ENCODE peak calls at places on chromosomes 12 and 14, in nine cellular contexts. One of them, this sample, is unnamed.

GRCh38 chr12:89513544-89513943 is 11.1 kb downstream of the GALNT4 start:
- DNase-seq in neural crest cell: no peak
- DNase-seq in prostate gland: no peak
- DNase-seq in epithelial cell of esophagus: no peak
- DNase-seq in A673: peak
- DNase-seq in GM20000: no peak
- DNase-seq in CD8-positive, alpha-beta T cell: no peak
- DNase-seq in MCF 10A: no peak
- DNase-seq in body of pancreas: no peak
- DNase-seq in this sample: no peak

GRCh38 chr12:75704664-75705063 is 193.3 kb upstream of the KRR1 start:
- DNase-seq in GM20000: no peak
- DNase-seq in epithelial cell of esophagus: no peak
- DNase-seq in prostate gland: no peak
- DNase-seq in neural crest cell: no peak
- DNase-seq in body of pancreas: no peak
- DNase-seq in A673: no peak
- DNase-seq in CD8-positive, alpha-beta T cell: no peak
- DNase-seq in MCF 10A: no peak
- DNase-seq in this sample: no peak

GRCh38 chr12:15982071-15982470 is 70.9 kb downstream of the DERA start:
- DNase-seq in CD8-positive, alpha-beta T cell: no peak
- DNase-seq in epithelial cell of esophagus: no peak
- DNase-seq in neural crest cell: no peak
- DNase-seq in body of pancreas: no peak
- DNase-seq in GM20000: no peak
- DNase-seq in MCF 10A: no peak
- DNase-seq in A673: peak
- DNase-seq in prostate gland: no peak
- DNase-seq in this sample: no peak

GRCh38 chr12:58814036-58814435 is 106.3 kb downstream of the LRIG3 start:
- DNase-seq in prostate gland: no peak
- DNase-seq in MCF 10A: no peak
- DNase-seq in GM20000: no peak
- DNase-seq in body of pancreas: no peak
- DNase-seq in CD8-positive, alpha-beta T cell: no peak
- DNase-seq in A673: no peak
- DNase-seq in epithelial cell of esophagus: no peak
- DNase-seq in neural crest cell: no peak
- DNase-seq in this sample: no peak

GRCh38 chr12:16347391-16348298 is at the start of gene MGST1:
- DNase-seq in A673: peak
- DNase-seq in body of pancreas: peak
- DNase-seq in epithelial cell of esophagus: peak
- DNase-seq in GM20000: peak
- DNase-seq in neural crest cell: peak
- DNase-seq in MCF 10A: peak
- DNase-seq in prostate gland: peak
- DNase-seq in CD8-positive, alpha-beta T cell: no peak
- DNase-seq in this sample: peak

GRCh38 chr12:47769234-47770085 is 3.6 kb upstream of the SLC48A1 start:
- DNase-seq in MCF 10A: no peak
- DNase-seq in neural crest cell: no peak
- DNase-seq in CD8-positive, alpha-beta T cell: no peak
- DNase-seq in GM20000: no peak
- DNase-seq in A673: no peak
- DNase-seq in epithelial cell of esophagus: no peak
- DNase-seq in body of pancreas: no peak
- DNase-seq in prostate gland: no peak
- DNase-seq in this sample: no peak

GRCh38 chr14:95545769-95546168 is 10.9 kb downstream of the GLRX5 start:
- DNase-seq in A673: peak
- DNase-seq in MCF 10A: peak
- DNase-seq in body of pancreas: no peak
- DNase-seq in neural crest cell: no peak
- DNase-seq in CD8-positive, alpha-beta T cell: no peak
- DNase-seq in GM20000: no peak
- DNase-seq in epithelial cell of esophagus: peak
- DNase-seq in prostate gland: no peak
- DNase-seq in this sample: no peak

GRCh38 chr12:94202245-94203180 is 54.1 kb downstream of the PLXNC1 start:
- DNase-seq in prostate gland: peak
- DNase-seq in GM20000: no peak
- DNase-seq in epithelial cell of esophagus: peak
- DNase-seq in body of pancreas: no peak
- DNase-seq in CD8-positive, alpha-beta T cell: no peak
- DNase-seq in neural crest cell: no peak
- DNase-seq in A673: no peak
- DNase-seq in MCF 10A: peak
- DNase-seq in this sample: no peak

GRCh38 chr14:70888681-70889175 is 18.5 kb upstream of the PCNX1 start:
- DNase-seq in CD8-positive, alpha-beta T cell: no peak
- DNase-seq in A673: peak
- DNase-seq in body of pancreas: no peak
- DNase-seq in neural crest cell: no peak
- DNase-seq in prostate gland: no peak
- DNase-seq in GM20000: no peak
- DNase-seq in epithelial cell of esophagus: peak
- DNase-seq in MCF 10A: peak
- DNase-seq in this sample: no peak

GRCh38 chr12:108696111-108696995 is 35.0 kb downstream of the CORO1C start:
- DNase-seq in CD8-positive, alpha-beta T cell: no peak
- DNase-seq in MCF 10A: peak
- DNase-seq in prostate gland: peak
- DNase-seq in epithelial cell of esophagus: peak
- DNase-seq in neural crest cell: no peak
- DNase-seq in GM20000: no peak
- DNase-seq in body of pancreas: no peak
- DNase-seq in A673: no peak
- DNase-seq in this sample: no peak

GRCh38 chr12:107992870-107993451 is 136.1 kb upstream of the WSCD2 start:
- DNase-seq in neural crest cell: peak
- DNase-seq in body of pancreas: peak
- DNase-seq in prostate gland: no peak
- DNase-seq in MCF 10A: peak
- DNase-seq in GM20000: peak
- DNase-seq in A673: peak
- DNase-seq in CD8-positive, alpha-beta T cell: no peak
- DNase-seq in epithelial cell of esophagus: peak
- DNase-seq in this sample: peak

GRCh38 chr14:28671425-28671824 is 95.2 kb upstream of the FOXG1 start:
- DNase-seq in body of pancreas: no peak
- DNase-seq in CD8-positive, alpha-beta T cell: no peak
- DNase-seq in A673: peak
- DNase-seq in epithelial cell of esophagus: peak
- DNase-seq in GM20000: no peak
- DNase-seq in MCF 10A: peak
- DNase-seq in prostate gland: no peak
- DNase-seq in neural crest cell: no peak
- DNase-seq in this sample: no peak

GRCh38 chr14:81681466-81681865 is 147.8 kb upstream of the SEL1L start:
- DNase-seq in neural crest cell: no peak
- DNase-seq in epithelial cell of esophagus: no peak
- DNase-seq in A673: no peak
- DNase-seq in CD8-positive, alpha-beta T cell: no peak
- DNase-seq in prostate gland: no peak
- DNase-seq in MCF 10A: no peak
- DNase-seq in GM20000: no peak
- DNase-seq in body of pancreas: no peak
- DNase-seq in this sample: no peak

GRCh38 chr14:92459479-92460421 is 53.8 kb upstream of the RIN3 start:
- DNase-seq in body of pancreas: no peak
- DNase-seq in prostate gland: no peak
- DNase-seq in neural crest cell: no peak
- DNase-seq in epithelial cell of esophagus: no peak
- DNase-seq in CD8-positive, alpha-beta T cell: no peak
- DNase-seq in MCF 10A: no peak
- DNase-seq in GM20000: no peak
- DNase-seq in A673: no peak
- DNase-seq in this sample: no peak
- TF ChIP-seq CTCF in body of pancreas: no peak
- TF ChIP-seq CTCF in prostate gland: no peak
- TF ChIP-seq CTCF in neural crest cell: no peak
- TF ChIP-seq CTCF in epithelial cell of esophagus: peak
- TF ChIP-seq CTCF in CD8-positive, alpha-beta T cell: no peak
- TF ChIP-seq CTCF in MCF 10A: no peak
- TF ChIP-seq CTCF in GM20000: no peak
- TF ChIP-seq CTCF in A673: no peak
- TF ChIP-seq CTCF in this sample: no peak

DNA sequence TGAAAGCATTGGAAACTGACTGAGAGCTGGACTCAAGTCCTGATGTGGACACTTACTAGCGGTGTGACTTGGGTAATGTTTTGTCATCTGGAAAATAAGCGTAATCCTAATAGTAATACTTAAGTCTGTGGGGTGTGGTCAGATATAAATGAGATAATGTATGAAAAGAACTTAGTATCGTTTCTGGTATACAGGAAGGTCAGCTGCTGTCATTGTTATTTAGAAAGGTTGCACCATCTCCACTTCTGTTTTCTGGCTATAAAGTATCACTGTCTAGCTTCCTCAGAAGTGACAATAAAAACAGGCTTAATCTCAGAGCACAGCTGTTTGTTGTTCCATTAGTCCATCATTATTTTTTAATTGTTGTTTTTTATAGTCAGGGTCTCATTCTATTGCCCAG is 34.1 kb upstream of the TUBA1C start:
- DNase-seq in prostate gland: no peak
- DNase-seq in A673: no peak
- DNase-seq in CD8-positive, alpha-beta T cell: no peak
- DNase-seq in body of pancreas: no peak
- DNase-seq in GM20000: no peak
- DNase-seq in MCF 10A: no peak
- DNase-seq in neural crest cell: no peak
- DNase-seq in epithelial cell of esophagus: no peak
- DNase-seq in this sample: no peak
- TF ChIP-seq CTCF in prostate gland: no peak
- TF ChIP-seq CTCF in A673: no peak
- TF ChIP-seq CTCF in CD8-positive, alpha-beta T cell: no peak
- TF ChIP-seq CTCF in body of pancreas: no peak
- TF ChIP-seq CTCF in GM20000: no peak
- TF ChIP-seq CTCF in MCF 10A: no peak
- TF ChIP-seq CTCF in neural crest cell: no peak
- TF ChIP-seq CTCF in epithelial cell of esophagus: no peak
- TF ChIP-seq CTCF in this sample: no peak

GRCh38 chr12:116532986-116533342 is 26.2 kb upstream of the MAP1LC3B2 start:
- DNase-seq in prostate gland: no peak
- DNase-seq in MCF 10A: no peak
- DNase-seq in CD8-positive, alpha-beta T cell: no peak
- DNase-seq in epithelial cell of esophagus: no peak
- DNase-seq in body of pancreas: no peak
- DNase-seq in A673: no peak
- DNase-seq in neural crest cell: no peak
- DNase-seq in GM20000: no peak
- DNase-seq in this sample: no peak

GRCh38 chr12:116533343-116534248 is 25.6 kb upstream of the MAP1LC3B2 start:
- DNase-seq in epithelial cell of esophagus: peak
- DNase-seq in MCF 10A: peak
- DNase-seq in body of pancreas: peak
- DNase-seq in GM20000: peak
- DNase-seq in CD8-positive, alpha-beta T cell: peak
- DNase-seq in neural crest cell: peak
- DNase-seq in prostate gland: peak
- DNase-seq in A673: peak
- DNase-seq in this sample: peak

GRCh38 chr12:116529686-116530085 is 29.5 kb upstream of the MAP1LC3B2 start:
- DNase-seq in body of pancreas: no peak
- DNase-seq in neural crest cell: no peak
- DNase-seq in prostate gland: no peak
- DNase-seq in epithelial cell of esophagus: no peak
- DNase-seq in MCF 10A: no peak
- DNase-seq in GM20000: no peak
- DNase-seq in CD8-positive, alpha-beta T cell: no peak
- DNase-seq in A673: no peak
- DNase-seq in this sample: no peak

GRCh38 chr12:116534341-116535121 is 24.6 kb upstream of the MAP1LC3B2 start:
- DNase-seq in body of pancreas: peak
- DNase-seq in epithelial cell of esophagus: peak
- DNase-seq in A673: peak
- DNase-seq in prostate gland: peak
- DNase-seq in GM20000: no peak
- DNase-seq in MCF 10A: no peak
- DNase-seq in neural crest cell: no peak
- DNase-seq in CD8-positive, alpha-beta T cell: no peak
- DNase-seq in this sample: no peak

GRCh38 chr12:116532428-116532827 is 26.8 kb upstream of the MAP1LC3B2 start:
- DNase-seq in MCF 10A: no peak
- DNase-seq in GM20000: no peak
- DNase-seq in body of pancreas: no peak
- DNase-seq in epithelial cell of esophagus: no peak
- DNase-seq in neural crest cell: no peak
- DNase-seq in CD8-positive, alpha-beta T cell: no peak
- DNase-seq in A673: no peak
- DNase-seq in prostate gland: no peak
- DNase-seq in this sample: no peak
- TF ChIP-seq CTCF in MCF 10A: no peak
- TF ChIP-seq CTCF in GM20000: no peak
- TF ChIP-seq CTCF in body of pancreas: no peak
- TF ChIP-seq CTCF in epithelial cell of esophagus: no peak
- TF ChIP-seq CTCF in neural crest cell: no peak
- TF ChIP-seq CTCF in CD8-positive, alpha-beta T cell: no peak
- TF ChIP-seq CTCF in A673: peak
- TF ChIP-seq CTCF in prostate gland: no peak
- TF ChIP-seq CTCF in this sample: no peak

GRCh38 chr12:69284131-69284530 is 44.8 kb downstream of the CPSF6 start:
- DNase-seq in body of pancreas: peak
- DNase-seq in A673: peak
- DNase-seq in GM20000: peak
- DNase-seq in neural crest cell: peak
- DNase-seq in prostate gland: peak
- DNase-seq in CD8-positive, alpha-beta T cell: no peak
- DNase-seq in epithelial cell of esophagus: peak
- DNase-seq in MCF 10A: peak
- DNase-seq in this sample: peak
- TF ChIP-seq CTCF in body of pancreas: no peak
- TF ChIP-seq CTCF in A673: peak
- TF ChIP-seq CTCF in GM20000: no peak
- TF ChIP-seq CTCF in neural crest cell: peak
- TF ChIP-seq CTCF in prostate gland: no peak
- TF ChIP-seq CTCF in CD8-positive, alpha-beta T cell: no peak
- TF ChIP-seq CTCF in epithelial cell of esophagus: peak
- TF ChIP-seq CTCF in MCF 10A: no peak
- TF ChIP-seq CTCF in this sample: no peak

GRCh38 chr14:38208825-38209562 is 1.3 kb downstream of the SSTR1 start:
- DNase-seq in CD8-positive, alpha-beta T cell: no peak
- DNase-seq in MCF 10A: no peak
- DNase-seq in epithelial cell of esophagus: no peak
- DNase-seq in prostate gland: no peak
- DNase-seq in A673: peak
- DNase-seq in neural crest cell: no peak
- DNase-seq in GM20000: no peak
- DNase-seq in body of pancreas: peak
- DNase-seq in this sample: no peak
- TF ChIP-seq CTCF in CD8-positive, alpha-beta T cell: no peak
- TF ChIP-seq CTCF in MCF 10A: no peak
- TF ChIP-seq CTCF in epithelial cell of esophagus: no peak
- TF ChIP-seq CTCF in prostate gland: no peak
- TF ChIP-seq CTCF in A673: peak
- TF ChIP-seq CTCF in neural crest cell: peak
- TF ChIP-seq CTCF in GM20000: no peak
- TF ChIP-seq CTCF in body of pancreas: peak
- TF ChIP-seq CTCF in this sample: no peak

GRCh38 chr12:99386907-99387306 is 260.6 kb upstream of the GARIN6 start:
- DNase-seq in neural crest cell: no peak
- DNase-seq in A673: peak
- DNase-seq in prostate gland: no peak
- DNase-seq in GM20000: peak
- DNase-seq in MCF 10A: peak
- DNase-seq in body of pancreas: no peak
- DNase-seq in epithelial cell of esophagus: peak
- DNase-seq in CD8-positive, alpha-beta T cell: no peak
- DNase-seq in this sample: peak
- TF ChIP-seq CTCF in neural crest cell: peak
- TF ChIP-seq CTCF in A673: peak
- TF ChIP-seq CTCF in prostate gland: no peak
- TF ChIP-seq CTCF in GM20000: peak
- TF ChIP-seq CTCF in MCF 10A: peak
- TF ChIP-seq CTCF in body of pancreas: peak
- TF ChIP-seq CTCF in epithelial cell of esophagus: peak
- TF ChIP-seq CTCF in CD8-positive, alpha-beta T cell: no peak
- TF ChIP-seq CTCF in this sample: peak